ENCODE peak calls at places on chromosome 20, in six cellular contexts. One of them, this sample, is unnamed.

GRCh38 chr20:60976139-60976538 is 275.9 kb upstream of the CDH4 start:
- DNase-seq in AG09309: no peak
- DNase-seq in germinal center: no peak
- DNase-seq in T-helper 1 cell: no peak
- DNase-seq in hepatocyte: no peak
- DNase-seq in dorsolateral prefrontal cortex: no peak
- DNase-seq in this sample: no peak

GRCh38 chr20:44643596-44644383 is 7.7 kb downstream of the ADA start:
- DNase-seq in AG09309: peak; percentile 10
- DNase-seq in germinal center: no peak
- DNase-seq in T-helper 1 cell: peak; percentile 50
- DNase-seq in hepatocyte: peak; percentile 77
- DNase-seq in dorsolateral prefrontal cortex: no peak
- DNase-seq in this sample: no peak

GRCh38 chr20:10490706-10491105 is 55.6 kb downstream of the SLX4IP start:
- DNase-seq in T-helper 1 cell: no peak
- DNase-seq in germinal center: no peak
- DNase-seq in AG09309: no peak
- DNase-seq in hepatocyte: no peak
- DNase-seq in dorsolateral prefrontal cortex: no peak
- DNase-seq in this sample: no peak

GRCh38 chr20:45174434-45175364 is at the start of gene PI3:
- DNase-seq in AG09309: peak; percentile 25
- DNase-seq in hepatocyte: peak; percentile 72
- DNase-seq in T-helper 1 cell: no peak
- DNase-seq in dorsolateral prefrontal cortex: no peak
- DNase-seq in germinal center: no peak
- DNase-seq in this sample: peak; percentile 90

GRCh38 chr20:58930496-58930895 is 50.6 kb upstream of the NELFCD start:
- DNase-seq in dorsolateral prefrontal cortex: no peak
- DNase-seq in germinal center: no peak
- DNase-seq in AG09309: no peak
- DNase-seq in hepatocyte: no peak
- DNase-seq in T-helper 1 cell: no peak
- DNase-seq in this sample: no peak

GRCh38 chr20:59646487-59646886 is 42.1 kb downstream of the PHACTR3 start:
- DNase-seq in AG09309: no peak
- DNase-seq in hepatocyte: no peak
- DNase-seq in dorsolateral prefrontal cortex: no peak
- DNase-seq in T-helper 1 cell: no peak
- DNase-seq in germinal center: no peak
- DNase-seq in this sample: no peak

GRCh38 chr20:60062431-60063336 is 104.5 kb downstream of the CDH26 start:
- DNase-seq in hepatocyte: peak; percentile 31
- DNase-seq in T-helper 1 cell: no peak
- DNase-seq in germinal center: no peak
- DNase-seq in dorsolateral prefrontal cortex: peak; percentile 55
- DNase-seq in AG09309: peak; percentile 82
- DNase-seq in this sample: no peak

GRCh38 chr20:33079267-33079666 is at the start of gene BPIFB4:
- DNase-seq in AG09309: no peak
- DNase-seq in hepatocyte: no peak
- DNase-seq in T-helper 1 cell: no peak
- DNase-seq in dorsolateral prefrontal cortex: no peak
- DNase-seq in germinal center: no peak
- DNase-seq in this sample: no peak